ENCODE peak calls at places on chromosomes 16 and 17, in six cellular contexts. Q is testis, H is caudate nucleus, A is left lung, I is Panc1, Y is astrocyte. M is an unnamed sample.

GRCh38 chr17:4492762-4493561 is 5.7 kb upstream of the SPNS2 start:
- DNase-seq in Q (peak), H (peak), A (no peak), I (peak), Y (peak), M (peak)

GRCh38 chr17:1108560-1108809 is 71.3 kb downstream of the ABR start:
- DNase-seq in Q (no peak), H (no peak), A (no peak), I (no peak), Y (no peak), M (no peak)

GRCh38 chr17:79968116-79968515 is 67.6 kb downstream of the TBC1D16 start:
- DNase-seq in Q (no peak), H (no peak), A (peak), I (no peak), Y (no peak), M (no peak)

GRCh38 chr16:56691885-56692284 is 9.6 kb downstream of the MT1X start:
- DNase-seq in Q (peak), H (no peak), A (no peak), I (no peak), Y (peak), M (peak)

GRCh38 chr16:12675852-12676251 is 127.8 kb downstream of the CPPED1 start:
- DNase-seq in Q (no peak), H (no peak), A (no peak), I (no peak), Y (peak), M (no peak)

GRCh38 chr17:1941241-1942065 is 83.7 kb downstream of the RTN4RL1 start:
- DNase-seq in Q (no peak), H (no peak), A (no peak), I (no peak), Y (no peak), M (no peak)

GRCh38 chr17:49910094-49910857 is 58.7 kb upstream of the DLX4 start:
- DNase-seq in Q (no peak), H (no peak), A (no peak), I (no peak), Y (no peak), M (peak)

GRCh38 chr17:50866261-50866949 is at the start of gene TOB1:
- DNase-seq in Q (peak), H (peak), A (peak), I (peak), Y (peak), M (peak)

GRCh38 chr17:47862621-47863440 is 11.9 kb upstream of the SP6 start:
- DNase-seq in Q (no peak), H (no peak), A (no peak), I (peak), Y (peak), M (peak)

DNA sequence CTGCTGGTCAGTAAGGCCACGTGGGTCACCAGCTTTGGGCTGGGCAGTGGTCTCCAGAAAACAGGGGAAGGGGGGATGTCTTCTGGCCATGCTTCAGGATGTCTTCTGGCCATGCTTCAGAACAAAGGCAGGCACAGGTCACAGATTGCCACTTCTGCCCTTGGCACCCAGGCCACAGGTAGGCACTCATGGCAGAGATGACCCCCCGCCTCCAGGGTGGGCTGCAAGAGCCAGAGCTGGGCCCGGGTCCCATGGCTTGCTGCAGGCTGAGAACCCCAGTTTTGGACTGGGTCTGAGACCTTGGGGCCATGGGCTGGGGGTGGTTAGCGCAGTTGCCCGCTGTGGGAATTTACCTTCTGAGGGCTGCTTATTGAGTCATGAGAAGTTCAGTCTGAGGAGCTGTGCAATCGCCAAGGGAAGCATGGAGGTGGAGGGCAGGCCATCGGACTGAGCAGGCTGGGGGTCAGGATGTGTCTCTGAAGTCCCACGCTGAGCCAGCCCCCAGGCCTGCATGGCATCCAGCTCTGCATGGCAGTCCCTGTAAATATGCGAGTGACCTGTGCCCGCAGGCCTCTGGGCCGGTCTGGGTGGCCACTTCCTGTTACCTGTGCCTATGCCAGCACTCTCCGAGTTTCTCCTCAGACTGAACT is 1.6 kb downstream of the ANKRD13B start:
- DNase-seq in Q (no peak), H (no peak), A (no peak), I (no peak), Y (no peak), M (no peak)
- H3K27ac ChIP-seq in Q (no peak), H (peak), A (no peak), I (peak), Y (no peak), M (no peak)

GRCh38 chr17:45342306-45342705 is 25.5 kb upstream of the MAP3K14 start:
- DNase-seq in Q (no peak), H (no peak), A (no peak), I (no peak), Y (no peak), M (no peak)
- H3K27ac ChIP-seq in Q (no peak), H (no peak), A (peak), I (peak), Y (peak), M (no peak)

GRCh38 chr16:22188595-22189442 is 17.3 kb upstream of the EEF2K start:
- DNase-seq in Q (peak), H (peak), A (no peak), I (no peak), Y (peak), M (peak)
- H3K27ac ChIP-seq in Q (no peak), H (no peak), A (peak), I (no peak), Y (no peak), M (peak)

DNA sequence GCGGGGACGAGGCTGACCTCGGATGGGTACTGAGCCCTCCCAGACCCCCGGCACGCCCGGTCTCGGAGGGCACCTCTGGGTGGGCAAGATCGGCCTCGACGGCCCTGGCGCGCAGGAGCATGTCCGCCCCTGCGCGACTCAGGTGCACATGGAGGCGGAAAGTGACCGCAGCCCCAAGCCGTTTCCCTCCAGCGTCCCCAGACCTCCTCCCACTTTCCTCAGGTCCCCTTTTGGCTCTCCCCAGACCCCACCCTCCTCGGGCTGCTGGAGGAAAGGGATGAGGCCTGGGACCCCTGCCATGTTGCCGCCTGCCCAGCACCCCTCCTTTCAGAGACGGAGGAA is 10.0 kb downstream of the RPL19 start:
- DNase-seq in Q (no peak), H (no peak), A (no peak), I (no peak), Y (no peak), M (no peak)
- H3K27ac ChIP-seq in Q (no peak), H (peak), A (peak), I (no peak), Y (no peak), M (no peak)